ENCODE peak calls at places on chromosomes 12 and 14, in four cellular contexts. S is A549, T is K562, O is GM12878. X is an unnamed sample.

GRCh38 chr14:101820283-101820798 is 58.8 kb downstream of the PPP2R5C start:
- DNase-seq in S (no peak), O (peak; percentile 65), T (no peak), X (no peak)

GRCh38 chr12:113643575-113643974 is 171.9 kb upstream of the LHX5 start:
- DNase-seq in S (no peak), T (no peak), O (no peak), X (no peak)

GRCh38 chr12:8661016-8661415 is 1.6 kb downstream of the MFAP5 start:
- DNase-seq in O (no peak), T (no peak), S (no peak), X (no peak)

GRCh38 chr12:91616401-91616800 is 433.8 kb upstream of the DCN start:
- DNase-seq in T (no peak), O (no peak), S (no peak), X (no peak)

GRCh38 chr12:83323866-83324265 is 637.2 kb downstream of the TMTC2 start:
- DNase-seq in T (no peak), S (no peak), O (no peak), X (no peak)

GRCh38 chr12:76519538-76519937 is 40.0 kb downstream of the OSBPL8 start:
- DNase-seq in S (no peak), O (no peak), T (no peak), X (no peak)

GRCh38 chr14:33568935-33569579 is 381.8 kb downstream of the EGLN3 start:
- DNase-seq in O (no peak), T (no peak), S (no peak), X (no peak)

GRCh38 chr12:66004922-66005703 is 125.4 kb downstream of the LLPH start:
- DNase-seq in T (no peak), S (no peak), O (no peak), X (no peak)

GRCh38 chr14:91149462-91149861 is 35.6 kb downstream of the DGLUCY start:
- DNase-seq in O (no peak), S (peak; percentile 32), T (peak; percentile 78), X (peak; percentile 100)

GRCh38 chr12:111248981-111249380 is 119.9 kb downstream of the PHETA1 start:
- DNase-seq in T (no peak), O (no peak), S (peak; percentile 43), X (no peak)

GRCh38 chr12:122035292-122035691 is 13.6 kb downstream of the BCL7A start:
- DNase-seq in O (no peak), T (no peak), S (no peak), X (no peak)

GRCh38 chr14:101504096-101504948 is 57.0 kb upstream of the DIO3 start:
- DNase-seq in O (no peak), S (no peak), T (no peak), X (no peak)

GRCh38 chr12:87094356-87094755 is 838.2 kb upstream of the MGAT4C start:
- DNase-seq in S (no peak), T (no peak), O (no peak), X (peak; percentile 6)

GRCh38 chr12:18275974-18276373 is 14.7 kb downstream of the PIK3C2G start:
- DNase-seq in S (peak; percentile 2), O (no peak), T (no peak), X (peak; percentile 22)

GRCh38 chr14:85688024-85688423 is 158.1 kb downstream of the FLRT2 start:
- DNase-seq in S (no peak), O (no peak), T (no peak), X (peak; percentile 31)

GRCh38 chr14:90281261-90281660 is 24.9 kb downstream of the PSMC1 start:
- DNase-seq in S (no peak), T (no peak), O (no peak), X (peak; percentile 84)

GRCh38 chr14:91396959-91397815 is 20.4 kb downstream of the CCDC88C start:
- DNase-seq in S (no peak), O (no peak), T (peak; percentile 19), X (no peak)

GRCh38 chr14:88198441-88198840 is 124.6 kb downstream of the KCNK10 start:
- DNase-seq in O (no peak), T (no peak), S (no peak), X (no peak)

GRCh38 chr12:13044859-13045384 is 741 bp downstream of the FAM234B start:
- DNase-seq in S (no peak), T (no peak), O (no peak), X (no peak)

DNA sequence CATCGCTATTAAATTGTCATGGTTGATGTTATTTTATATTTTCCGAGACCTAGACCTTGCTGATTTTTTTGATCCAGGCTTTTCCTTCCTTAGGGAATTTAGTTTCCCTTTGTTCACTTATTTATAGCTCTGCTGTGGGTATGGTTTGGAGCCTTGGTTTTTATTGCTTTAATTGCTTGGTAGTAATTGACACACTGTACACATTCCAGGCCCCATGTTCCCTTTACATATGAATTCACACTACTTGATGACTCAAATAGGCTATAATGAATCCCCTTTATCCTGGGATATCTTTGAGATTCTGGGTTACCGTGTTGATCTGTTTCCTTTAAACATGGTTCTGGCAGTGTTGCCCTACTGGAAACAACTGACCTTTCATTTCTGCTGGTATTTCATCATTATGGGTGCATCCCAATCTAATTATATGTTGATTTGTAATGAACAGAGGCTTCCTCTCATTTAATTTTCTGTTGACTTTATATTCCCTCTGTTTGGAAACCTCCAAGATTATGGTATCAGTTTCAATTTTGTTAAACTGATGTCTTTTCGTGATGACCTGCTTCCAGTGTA is 423.9 kb downstream of the RAD51B start:
- DNase-seq in S (no peak), O (no peak), T (no peak), X (no peak)
- TF ChIP-seq ELK1 in S (no peak), O (no peak), T (no peak), X (no peak)

GRCh38 chr14:56334458-56334857 is 216.2 kb downstream of the PELI2 start:
- DNase-seq in T (no peak), S (no peak), O (no peak), X (peak; percentile 49)
- TF ChIP-seq ELK1 in T (no peak), S (no peak), O (no peak), X (no peak)

GRCh38 chr12:88733003-88733402 is 152.7 kb upstream of the KITLG start:
- DNase-seq in S (no peak), O (no peak), T (no peak), X (no peak)

GRCh38 chr12:88737838-88738472 is 157.7 kb upstream of the KITLG start:
- DNase-seq in O (no peak), T (no peak), S (no peak), X (no peak)

GRCh38 chr12:88736031-88736430 is 155.8 kb upstream of the KITLG start:
- DNase-seq in T (no peak), S (no peak), O (no peak), X (no peak)
- TF ChIP-seq ELK1 in T (no peak), S (no peak), O (no peak), X (no peak)

DNA sequence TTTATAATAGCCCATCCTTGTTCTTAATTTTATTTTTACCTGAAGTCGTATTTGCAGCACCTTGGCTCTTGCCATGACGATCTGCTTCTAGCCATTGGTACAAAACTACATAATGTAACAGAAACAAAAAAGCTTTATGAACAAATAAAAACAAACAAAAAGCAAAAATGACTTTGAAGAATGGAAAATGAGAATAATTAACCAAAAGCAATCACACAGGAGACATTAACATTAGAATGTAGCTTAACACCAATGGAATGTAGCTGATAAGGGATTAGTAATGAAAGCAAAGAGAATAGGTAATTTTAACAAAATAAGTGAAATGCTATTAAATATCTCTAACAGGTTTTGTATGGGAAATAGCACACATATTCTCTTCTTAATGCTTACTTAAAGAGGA is 91.4 kb downstream of the DENND5B start:
- DNase-seq in S (no peak), O (no peak), T (no peak), X (no peak)
- TF ChIP-seq ELK1 in S (no peak), O (no peak), T (no peak), X (no peak)

GRCh38 chr14:105853089-105853906 is 326.9 kb downstream of the TMEM121 start:
- DNase-seq in T (no peak), S (no peak), O (peak; percentile 79), X (no peak)
- TF ChIP-seq ELK1 in T (no peak), S (no peak), O (no peak), X (no peak)

DNA sequence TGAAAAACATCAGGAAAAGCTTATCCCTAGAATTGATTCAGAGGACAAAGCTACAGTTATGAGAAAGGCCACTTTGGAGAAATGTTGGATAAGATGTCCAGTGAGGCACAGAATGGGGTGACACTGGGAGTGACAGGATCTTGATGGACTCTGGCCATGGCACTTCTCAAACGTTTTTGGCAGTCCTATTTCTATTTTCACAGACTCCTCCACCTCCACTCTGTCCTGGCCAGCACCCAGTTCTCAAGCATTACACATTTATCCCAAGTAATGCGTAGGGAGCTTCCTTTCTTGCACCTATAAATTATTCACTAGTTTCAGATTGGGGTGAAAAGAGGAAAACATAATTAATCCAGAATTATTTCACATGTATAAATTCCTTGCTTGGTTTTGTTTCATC is 727.3 kb downstream of the NRXN3 start:
- DNase-seq in T (no peak), O (no peak), S (no peak), X (no peak)
- TF ChIP-seq ELK1 in T (no peak), O (no peak), S (no peak), X (no peak)

GRCh38 chr14:92499216-92499615 is 14.4 kb upstream of the RIN3 start:
- DNase-seq in T (no peak), O (no peak), S (no peak), X (no peak)

GRCh38 chr14:92501891-92502351 is 11.7 kb upstream of the RIN3 start:
- DNase-seq in O (no peak), S (no peak), T (no peak), X (peak; percentile 60)

GRCh38 chr14:92497391-92497790 is 16.2 kb upstream of the RIN3 start:
- DNase-seq in T (no peak), S (no peak), O (no peak), X (no peak)

GRCh38 chr14:92502541-92503286 is 10.9 kb upstream of the RIN3 start:
- DNase-seq in O (no peak), S (no peak), T (no peak), X (no peak)

GRCh38 chr14:92500491-92500941 is 13.1 kb upstream of the RIN3 start:
- DNase-seq in S (no peak), O (no peak), T (no peak), X (no peak)
- TF ChIP-seq ELK1 in S (no peak), O (no peak), T (no peak), X (no peak)

X was measured in IMR-90.